ENCODE peak calls at places on chromosomes 12 and 14, in nine cellular contexts. D is Daoy; A is EL; S is stimulated activated CD8-positive, alpha-beta memory T cell treated with anti-CD3 and anti-CD28 coated beads, Interleukin-4, amount 100 ng/mL, for 48 hours; Q is stimulated activated CD4-positive, alpha-beta T cell treated with anti-CD3 and anti-CD28 coated beads, TNF-alpha, amount 100 ng/mL, for 24 hours; G is NCI-H510A treated with DMSO at 0.1 percent for 48 hours; W is mesendoderm; C is cerebellar nuclear complex; N is fibroblast of the aortic adventitia. L is an unnamed sample.

GRCh38 chr12:45232771-45233372 is 17.0 kb downstream of the ANO6 start:
- DNase-seq in D (peak), A (peak), S (peak), Q (peak), G (no peak), W (peak), C (no peak), N (peak), L (no peak)

GRCh38 chr12:38664661-38665269 is 240.6 kb downstream of the CPNE8 start:
- DNase-seq in D (peak), A (no peak), S (no peak), Q (no peak), G (no peak), W (peak), C (no peak), N (peak), L (no peak)

GRCh38 chr14:74299061-74299545 is 3.6 kb downstream of the ABCD4 start:
- DNase-seq in D (peak), A (peak), S (peak), Q (no peak), G (no peak), W (peak), C (no peak), N (peak), L (no peak)

GRCh38 chr12:121791671-121792496 is 1.6 kb downstream of the RHOF start:
- DNase-seq in D (no peak), A (no peak), S (peak), Q (no peak), G (no peak), W (no peak), C (no peak), N (no peak), L (no peak)

GRCh38 chr14:52833891-52834290 is 42.5 kb upstream of the GNPNAT1 start:
- DNase-seq in D (no peak), A (peak), S (no peak), Q (no peak), G (no peak), W (no peak), C (no peak), N (no peak), L (no peak)

GRCh38 chr12:72872488-72872887 is 600.3 kb downstream of the TRHDE start:
- DNase-seq in D (no peak), A (no peak), S (no peak), Q (no peak), G (peak), W (peak), C (no peak), N (no peak), L (no peak)

GRCh38 chr12:110741795-110742717 is 635 bp downstream of the PPP1CC start:
- DNase-seq in D (peak), A (peak), S (peak), Q (no peak), G (peak), W (peak), C (no peak), N (peak), L (peak)

GRCh38 chr12:54026640-54027441 is 1.4 kb upstream of the HOXC6 start:
- DNase-seq in D (no peak), A (no peak), S (no peak), Q (no peak), G (no peak), W (no peak), C (no peak), N (no peak), L (no peak)

GRCh38 chr14:92481386-92481785 is 32.2 kb upstream of the RIN3 start:
- DNase-seq in D (no peak), A (no peak), S (no peak), Q (no peak), G (no peak), W (no peak), C (no peak), N (peak), L (no peak)

GRCh38 chr12:115710104-115710564 is 567.4 kb downstream of the MED13L start:
- DNase-seq in D (peak), A (peak), S (no peak), Q (no peak), G (no peak), W (peak), C (no peak), N (peak), L (no peak)

GRCh38 chr12:53624453-53624852 is 1.7 kb downstream of the ATF7 start:
- DNase-seq in D (no peak), A (no peak), S (no peak), Q (no peak), G (no peak), W (no peak), C (no peak), N (peak), L (no peak)

GRCh38 chr12:91892081-91892855 is 253.4 kb downstream of the BTG1 start:
- DNase-seq in D (no peak), A (no peak), S (no peak), Q (no peak), G (no peak), W (peak), C (peak), N (no peak), L (no peak)

GRCh38 chr12:89016970-89017778 is 335.1 kb downstream of the DUSP6 start:
- DNase-seq in D (peak), A (peak), S (peak), Q (peak), G (peak), W (peak), C (no peak), N (peak), L (peak)

GRCh38 chr12:25904442-25904841 is 54.0 kb upstream of the RASSF8 start:
- DNase-seq in D (no peak), A (peak), S (no peak), Q (no peak), G (no peak), W (no peak), C (no peak), N (peak), L (no peak)

GRCh38 chr12:131499160-131499863 is 211.6 kb upstream of the SFSWAP start:
- DNase-seq in D (peak), A (no peak), S (no peak), Q (no peak), G (no peak), W (no peak), C (no peak), N (no peak), L (no peak)

GRCh38 chr12:55929306-55929791 is 1.6 kb upstream of the DGKA start:
- DNase-seq in D (no peak), A (no peak), S (peak), Q (peak), G (no peak), W (no peak), C (no peak), N (no peak), L (peak)

GRCh38 chr12:4133029-4133428 is 140.5 kb upstream of the CCND2 start:
- DNase-seq in D (no peak), A (no peak), S (no peak), Q (no peak), G (no peak), W (no peak), C (no peak), N (no peak), L (no peak)

GRCh38 chr14:76354310-76354709 is 21.6 kb upstream of the ESRRB start:
- DNase-seq in D (no peak), A (no peak), S (no peak), Q (no peak), G (no peak), W (no peak), C (no peak), N (no peak), L (no peak)

GRCh38 chr12:44307506-44308168 is 471.8 kb downstream of the TMEM117 start:
- DNase-seq in D (no peak), A (no peak), S (no peak), Q (no peak), G (no peak), W (no peak), C (no peak), N (no peak), L (no peak)

GRCh38 chr12:27703720-27704452 is 6.7 kb upstream of the MRPS35 start:
- DNase-seq in D (peak), A (peak), S (peak), Q (peak), G (peak), W (peak), C (no peak), N (peak), L (peak)

GRCh38 chr12:34398706-34399630 is 376.7 kb downstream of the ALG10 start:
- DNase-seq in D (peak), A (no peak), S (peak), Q (no peak), G (no peak), W (no peak), C (no peak), N (no peak), L (no peak)

GRCh38 chr14:32426028-32426427 is 96.9 kb downstream of the AKAP6 start:
- DNase-seq in D (no peak), A (no peak), S (no peak), Q (no peak), G (no peak), W (peak), C (no peak), N (no peak), L (no peak)

GRCh38 chr14:74518221-74518620 is 24.7 kb downstream of the ISCA2 start:
- DNase-seq in D (no peak), A (no peak), S (no peak), Q (no peak), G (no peak), W (no peak), C (no peak), N (no peak), L (no peak)

GRCh38 chr12:112424126-112424525 is 5.4 kb downstream of the PTPN11 start:
- DNase-seq in D (no peak), A (no peak), S (no peak), Q (no peak), G (no peak), W (no peak), C (no peak), N (no peak), L (no peak)

GRCh38 chr12:54596526-54596946 is 8.1 kb upstream of the PPP1R1A start:
- DNase-seq in D (peak), A (peak), S (peak), Q (peak), G (peak), W (peak), C (no peak), N (peak), L (peak)

GRCh38 chr12:26345471-26346003 is 150.2 kb downstream of the SSPN start:
- DNase-seq in D (no peak), A (no peak), S (no peak), Q (no peak), G (no peak), W (no peak), C (no peak), N (no peak), L (no peak)

GRCh38 chr14:22225526-22226133 is 363.4 kb downstream of the DAD1 start:
- DNase-seq in D (no peak), A (peak), S (no peak), Q (no peak), G (no peak), W (no peak), C (no peak), N (peak), L (no peak)

GRCh38 chr14:91482278-91483023 is 27.7 kb downstream of the PPP4R3A start:
- DNase-seq in D (no peak), A (peak), S (no peak), Q (no peak), G (no peak), W (no peak), C (no peak), N (peak), L (no peak)

GRCh38 chr12:13811061-13811460 is 170.3 kb downstream of the GRIN2B start:
- DNase-seq in D (peak), A (no peak), S (no peak), Q (no peak), G (no peak), W (peak), C (no peak), N (no peak), L (no peak)

GRCh38 chr12:114636723-114637480 is 47.1 kb downstream of the TBX3 start:
- DNase-seq in D (peak), A (peak), S (no peak), Q (no peak), G (no peak), W (peak), C (no peak), N (peak), L (no peak)

GRCh38 chr14:104359969-104360442 is 219.6 kb upstream of the C14orf180 start:
- DNase-seq in D (no peak), A (no peak), S (no peak), Q (no peak), G (no peak), W (no peak), C (no peak), N (no peak), L (no peak)

GRCh38 chr12:94284046-94284445 is 135.7 kb downstream of the PLXNC1 start:
- DNase-seq in D (no peak), A (no peak), S (no peak), Q (no peak), G (no peak), W (no peak), C (no peak), N (no peak), L (no peak)

GRCh38 chr12:16225692-16226091 is 51.8 kb downstream of the SLC15A5 start:
- DNase-seq in D (no peak), A (no peak), S (no peak), Q (no peak), G (no peak), W (peak), C (no peak), N (no peak), L (no peak)

GRCh38 chr14:23555882-23556699 is at the start of gene THTPA:
- DNase-seq in D (peak), A (peak), S (peak), Q (peak), G (peak), W (peak), C (no peak), N (peak), L (peak)

GRCh38 chr12:3718100-3718499 is 34.8 kb downstream of the CRACR2A start:
- DNase-seq in D (no peak), A (no peak), S (no peak), Q (no peak), G (no peak), W (no peak), C (no peak), N (no peak), L (no peak)

GRCh38 chr12:54601841-54602240 is 13.4 kb upstream of the PPP1R1A start:
- DNase-seq in D (peak), A (peak), S (peak), Q (no peak), G (no peak), W (no peak), C (no peak), N (no peak), L (no peak)

GRCh38 chr12:132397152-132397933 is 68.0 kb upstream of the GALNT9 start:
- DNase-seq in D (no peak), A (no peak), S (no peak), Q (no peak), G (no peak), W (no peak), C (no peak), N (no peak), L (no peak)

GRCh38 chr14:54606631-54607133 is 39.8 kb downstream of the SAMD4A start:
- DNase-seq in D (peak), A (peak), S (no peak), Q (no peak), G (no peak), W (no peak), C (no peak), N (peak), L (no peak)

GRCh38 chr12:69068431-69068830 is 135.5 kb upstream of the CPM start:
- DNase-seq in D (peak), A (peak), S (no peak), Q (no peak), G (no peak), W (peak), C (no peak), N (peak), L (no peak)

GRCh38 chr14:31090872-31091764 is 64.9 kb upstream of the STRN3 start:
- DNase-seq in D (peak), A (peak), S (no peak), Q (no peak), G (peak), W (no peak), C (no peak), N (peak), L (no peak)